ENCODE peak calls at places on chromosomes 7 and 10, in six cellular contexts. R is DND-41, B is adipocyte, W is cardiac muscle cell, H is AG04449, K is mucosa of descending colon. N is an unnamed sample.

GRCh38 chr7:142420554-142421362 is 162.9 kb upstream of the PRSS58 start:
- DNase-seq in B (peak), W (peak), R (peak), H (no peak), K (peak), N (no peak)

GRCh38 chr7:155369-156000 is 36.9 kb upstream of the FAM20C start:
- DNase-seq in R (no peak), H (no peak), W (no peak), B (peak), K (peak), N (no peak)

GRCh38 chr10:14173706-14174594 is 156.8 kb downstream of the FRMD4A start:
- DNase-seq in R (no peak), W (peak), H (no peak), K (no peak), B (peak), N (no peak)

GRCh38 chr10:77926566-77927342 is at the start of gene DLG5:
- DNase-seq in H (no peak), B (peak), W (peak), R (peak), K (peak), N (no peak)

GRCh38 chr10:88497878-88498277 is 85.2 kb downstream of the RNLS start:
- DNase-seq in H (no peak), K (no peak), B (no peak), W (peak), R (no peak), N (no peak)

GRCh38 chr7:130096243-130096827 is 26.0 kb downstream of the KLHDC10 start:
- DNase-seq in H (no peak), B (peak), K (no peak), R (no peak), W (no peak), N (no peak)

GRCh38 chr10:31745612-31746376 is 182.8 kb downstream of the ARHGAP12 start:
- DNase-seq in R (no peak), B (peak), K (no peak), W (peak), H (peak), N (no peak)

GRCh38 chr10:85918371-85918770 is 448.2 kb downstream of the GRID1 start:
- DNase-seq in K (no peak), B (no peak), W (no peak), R (no peak), H (no peak), N (no peak)

GRCh38 chr7:99928994-99929729 is at the start of gene GJC3:
- DNase-seq in R (peak), W (peak), H (no peak), K (peak), B (peak), N (peak)

GRCh38 chr10:100359030-100359432 is 12.0 kb downstream of the SCD start:
- DNase-seq in K (no peak), B (no peak), W (peak), H (no peak), R (no peak), N (peak)

GRCh38 chr10:127145173-127145572 is 51.2 kb downstream of the INSYN2A start:
- DNase-seq in K (no peak), W (peak), H (no peak), R (no peak), B (peak), N (no peak)

GRCh38 chr10:4638116-4638515 is 187.9 kb upstream of the AKR1E2 start:
- DNase-seq in B (no peak), W (no peak), R (no peak), H (no peak), K (no peak), N (no peak)

GRCh38 chr7:82358009-82358578 is 85.5 kb downstream of the CACNA2D1 start:
- DNase-seq in H (no peak), R (no peak), W (no peak), B (no peak), K (no peak), N (no peak)

GRCh38 chr7:81366546-81366945 is 403.3 kb downstream of the HGF start:
- DNase-seq in R (no peak), B (peak), W (no peak), K (no peak), H (peak), N (no peak)

GRCh38 chr7:136033413-136034031 is 56.4 kb upstream of the MTPN start:
- DNase-seq in B (no peak), K (no peak), H (no peak), W (peak), R (no peak), N (no peak)

GRCh38 chr7:27188666-27189559 is 3.9 kb upstream of the HOXA11 start:
- DNase-seq in R (peak), H (no peak), W (peak), B (no peak), K (peak), N (no peak)

GRCh38 chr7:27186450-27187157 is 1.6 kb upstream of the HOXA11 start:
- DNase-seq in K (peak), W (no peak), H (no peak), R (no peak), B (no peak), N (no peak)

GRCh38 chr7:27187702-27188665 is 3.0 kb upstream of the HOXA11 start:
- DNase-seq in R (peak), H (no peak), B (no peak), W (no peak), K (peak), N (no peak)

GRCh38 chr7:27185708-27186449 is 847 bp upstream of the HOXA11 start:
- DNase-seq in B (no peak), R (no peak), K (peak), W (no peak), H (no peak), N (no peak)

GRCh38 chr7:27187158-27187701 is 2.2 kb upstream of the HOXA11 start:
- DNase-seq in R (no peak), W (no peak), K (no peak), B (no peak), H (no peak), N (no peak)
- H3K4me3 ChIP-seq in R (no peak), W (no peak), K (peak), B (no peak), H (no peak), N (no peak)

GRCh38 chr7:17142831-17143541 is 155.5 kb upstream of the AHR start:
- DNase-seq in W (peak), K (no peak), H (no peak), B (peak), R (no peak), N (no peak)
- H3K4me3 ChIP-seq in W (no peak), K (no peak), H (no peak), B (peak), R (peak), N (no peak)

GRCh38 chr10:104732222-104732621 is 91.1 kb downstream of the SORCS3 start:
- DNase-seq in B (no peak), H (no peak), K (no peak), R (no peak), W (no peak), N (no peak)
- H3K4me3 ChIP-seq in B (no peak), H (no peak), K (no peak), R (no peak), W (no peak), N (no peak)

DNA sequence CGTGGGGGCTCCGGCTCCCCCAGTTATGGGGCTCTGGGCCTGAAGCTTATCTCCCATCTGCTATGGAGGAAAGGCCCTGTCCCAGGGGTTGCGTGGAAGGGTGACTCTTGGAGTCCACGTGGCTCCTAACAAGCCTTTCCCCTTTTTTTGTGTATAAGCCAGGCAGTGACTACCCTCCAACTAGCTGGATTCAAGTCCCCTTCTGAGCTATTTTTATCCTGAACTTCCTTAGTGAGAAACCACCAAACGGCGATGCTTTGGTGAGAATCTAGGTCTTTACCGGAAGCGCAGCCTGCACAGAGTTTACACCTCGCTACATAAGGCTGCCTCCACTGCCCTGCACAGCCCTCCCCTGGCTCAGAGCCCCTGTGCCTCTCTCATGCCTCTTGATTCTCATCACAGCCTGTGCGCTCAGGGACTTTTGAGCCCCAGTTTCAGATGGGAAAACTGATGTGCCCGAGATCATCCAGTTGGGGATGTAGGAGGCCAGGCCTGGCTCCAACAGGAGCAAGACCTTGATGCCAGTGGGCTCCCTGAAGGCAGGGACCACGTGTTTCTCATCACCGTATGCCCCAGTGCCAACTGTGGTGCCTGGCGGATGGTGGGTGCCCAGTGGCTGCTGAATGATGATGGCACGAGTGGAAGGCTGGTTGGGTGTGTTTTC is 102.3 kb upstream of the PPIF start:
- DNase-seq in W (no peak), H (no peak), K (peak), R (no peak), B (no peak), N (peak)
- H3K4me3 ChIP-seq in W (no peak), H (no peak), K (no peak), R (no peak), B (no peak), N (peak)

GRCh38 chr7:157476201-157476600 is 139.4 kb downstream of the DNAJB6 start:
- DNase-seq in K (no peak), B (no peak), R (no peak), W (no peak), H (no peak), N (no peak)

GRCh38 chr7:157476654-157477549 is 140.1 kb downstream of the DNAJB6 start:
- DNase-seq in R (no peak), W (no peak), K (no peak), H (no peak), B (no peak), N (no peak)

GRCh38 chr7:157475601-157476000 is 138.8 kb downstream of the DNAJB6 start:
- DNase-seq in W (no peak), H (no peak), B (no peak), K (no peak), R (no peak), N (no peak)

GRCh38 chr7:157479326-157479725 is 142.5 kb downstream of the DNAJB6 start:
- DNase-seq in K (no peak), H (no peak), R (no peak), B (no peak), W (no peak), N (no peak)

GRCh38 chr7:157477550-157478212 is 140.9 kb downstream of the DNAJB6 start:
- DNase-seq in R (no peak), H (no peak), W (no peak), K (no peak), B (no peak), N (no peak)
- H3K4me3 ChIP-seq in R (no peak), H (no peak), W (no peak), K (no peak), B (peak), N (no peak)

GRCh38 chr10:104267721-104268690 is 978 bp upstream of the GSTO2 start:
- DNase-seq in B (no peak), W (no peak), H (no peak), K (no peak), R (no peak), N (no peak)
- H3K4me3 ChIP-seq in B (peak), W (peak), H (peak), K (peak), R (peak), N (peak)

N was measured in Jurkat, Clone E6-1.